ENCODE peak calls at places on chromosomes 11 and 22, in seven cellular contexts. One of them, this sample, is unnamed.

GRCh38 chr11:87897921-87898320 is 277.3 kb downstream of the RAB38 start:
- DNase-seq in cardiac fibroblast: no peak
- DNase-seq in gastrocnemius medialis: no peak
- DNase-seq in A549: no peak
- DNase-seq in mesendoderm: no peak
- DNase-seq in CD8-positive, alpha-beta memory T cell: no peak
- DNase-seq in brain microvascular endothelial cell: no peak
- DNase-seq in this sample: no peak

GRCh38 chr11:92838655-92839334 is 130.7 kb upstream of the MTNR1B start:
- DNase-seq in cardiac fibroblast: no peak
- DNase-seq in gastrocnemius medialis: no peak
- DNase-seq in A549: no peak
- DNase-seq in mesendoderm: peak
- DNase-seq in CD8-positive, alpha-beta memory T cell: no peak
- DNase-seq in brain microvascular endothelial cell: peak
- DNase-seq in this sample: no peak

GRCh38 chr11:121091492-121092179 is 9.4 kb upstream of the TECTA start:
- DNase-seq in cardiac fibroblast: no peak
- DNase-seq in gastrocnemius medialis: no peak
- DNase-seq in A549: no peak
- DNase-seq in mesendoderm: no peak
- DNase-seq in CD8-positive, alpha-beta memory T cell: no peak
- DNase-seq in brain microvascular endothelial cell: no peak
- DNase-seq in this sample: no peak

GRCh38 chr11:3217751-3218482 is 696 bp downstream of the MRGPRG start:
- DNase-seq in cardiac fibroblast: no peak
- DNase-seq in gastrocnemius medialis: peak
- DNase-seq in A549: no peak
- DNase-seq in mesendoderm: no peak
- DNase-seq in CD8-positive, alpha-beta memory T cell: no peak
- DNase-seq in brain microvascular endothelial cell: no peak
- DNase-seq in this sample: no peak

GRCh38 chr11:121543981-121544380 is 91.2 kb upstream of the SORL1-AS1 start:
- DNase-seq in cardiac fibroblast: no peak
- DNase-seq in gastrocnemius medialis: no peak
- DNase-seq in A549: no peak
- DNase-seq in mesendoderm: no peak
- DNase-seq in CD8-positive, alpha-beta memory T cell: no peak
- DNase-seq in brain microvascular endothelial cell: no peak
- DNase-seq in this sample: no peak

GRCh38 chr11:6327806-6328205 is 7.5 kb upstream of the CAVIN3 start:
- DNase-seq in cardiac fibroblast: no peak
- DNase-seq in gastrocnemius medialis: no peak
- DNase-seq in A549: no peak
- DNase-seq in mesendoderm: no peak
- DNase-seq in CD8-positive, alpha-beta memory T cell: no peak
- DNase-seq in brain microvascular endothelial cell: no peak
- DNase-seq in this sample: no peak

GRCh38 chr11:111913997-111914396 is 1.5 kb downstream of the HSPB2 start:
- DNase-seq in cardiac fibroblast: peak
- DNase-seq in gastrocnemius medialis: peak
- DNase-seq in A549: no peak
- DNase-seq in mesendoderm: no peak
- DNase-seq in CD8-positive, alpha-beta memory T cell: no peak
- DNase-seq in brain microvascular endothelial cell: peak
- DNase-seq in this sample: peak

GRCh38 chr11:99773646-99774045 is 752.9 kb downstream of the CNTN5 start:
- DNase-seq in cardiac fibroblast: peak
- DNase-seq in gastrocnemius medialis: no peak
- DNase-seq in A549: peak
- DNase-seq in mesendoderm: peak
- DNase-seq in CD8-positive, alpha-beta memory T cell: no peak
- DNase-seq in brain microvascular endothelial cell: peak
- DNase-seq in this sample: no peak

GRCh38 chr11:128733440-128734115 is 39.7 kb downstream of the FLI1 start:
- DNase-seq in cardiac fibroblast: no peak
- DNase-seq in gastrocnemius medialis: no peak
- DNase-seq in A549: no peak
- DNase-seq in mesendoderm: peak
- DNase-seq in CD8-positive, alpha-beta memory T cell: no peak
- DNase-seq in brain microvascular endothelial cell: peak
- DNase-seq in this sample: no peak

GRCh38 chr11:21976210-21976609 is 216.7 kb upstream of the ANO5 start:
- DNase-seq in cardiac fibroblast: no peak
- DNase-seq in gastrocnemius medialis: no peak
- DNase-seq in A549: no peak
- DNase-seq in mesendoderm: no peak
- DNase-seq in CD8-positive, alpha-beta memory T cell: no peak
- DNase-seq in brain microvascular endothelial cell: no peak
- DNase-seq in this sample: no peak

GRCh38 chr22:27918351-27919221 is 470 bp downstream of the PITPNB start:
- DNase-seq in cardiac fibroblast: peak
- DNase-seq in gastrocnemius medialis: peak
- DNase-seq in A549: peak
- DNase-seq in mesendoderm: peak
- DNase-seq in CD8-positive, alpha-beta memory T cell: peak
- DNase-seq in brain microvascular endothelial cell: peak
- DNase-seq in this sample: peak

GRCh38 chr11:63813035-63813562 is at the start of gene SPINDOC:
- DNase-seq in cardiac fibroblast: peak
- DNase-seq in gastrocnemius medialis: peak
- DNase-seq in A549: peak
- DNase-seq in mesendoderm: peak
- DNase-seq in CD8-positive, alpha-beta memory T cell: peak
- DNase-seq in brain microvascular endothelial cell: peak
- DNase-seq in this sample: no peak

GRCh38 chr11:58927393-58928081 is 11.8 kb upstream of the GLYATL1 start:
- DNase-seq in cardiac fibroblast: peak
- DNase-seq in gastrocnemius medialis: no peak
- DNase-seq in A549: no peak
- DNase-seq in mesendoderm: peak
- DNase-seq in CD8-positive, alpha-beta memory T cell: no peak
- DNase-seq in brain microvascular endothelial cell: no peak
- DNase-seq in this sample: no peak

GRCh38 chr22:20268350-20269012 is 363 bp upstream of the RTN4R start:
- DNase-seq in cardiac fibroblast: peak
- DNase-seq in gastrocnemius medialis: peak
- DNase-seq in A549: peak
- DNase-seq in mesendoderm: peak
- DNase-seq in CD8-positive, alpha-beta memory T cell: peak
- DNase-seq in brain microvascular endothelial cell: no peak
- DNase-seq in this sample: no peak

GRCh38 chr22:43385770-43386641 is 25.8 kb upstream of the MPPED1 start:
- DNase-seq in cardiac fibroblast: peak
- DNase-seq in gastrocnemius medialis: peak
- DNase-seq in A549: peak
- DNase-seq in mesendoderm: peak
- DNase-seq in CD8-positive, alpha-beta memory T cell: peak
- DNase-seq in brain microvascular endothelial cell: peak
- DNase-seq in this sample: peak

GRCh38 chr11:130413383-130414106 is 14.9 kb downstream of the ADAMTS8 start:
- DNase-seq in cardiac fibroblast: peak
- DNase-seq in gastrocnemius medialis: no peak
- DNase-seq in A549: peak
- DNase-seq in mesendoderm: no peak
- DNase-seq in CD8-positive, alpha-beta memory T cell: no peak
- DNase-seq in brain microvascular endothelial cell: peak
- DNase-seq in this sample: no peak

GRCh38 chr11:67633758-67634365 is 4.1 kb upstream of the NUDT8 start:
- DNase-seq in cardiac fibroblast: no peak
- DNase-seq in gastrocnemius medialis: no peak
- DNase-seq in A549: no peak
- DNase-seq in mesendoderm: no peak
- DNase-seq in CD8-positive, alpha-beta memory T cell: no peak
- DNase-seq in brain microvascular endothelial cell: no peak
- DNase-seq in this sample: no peak

DNA sequence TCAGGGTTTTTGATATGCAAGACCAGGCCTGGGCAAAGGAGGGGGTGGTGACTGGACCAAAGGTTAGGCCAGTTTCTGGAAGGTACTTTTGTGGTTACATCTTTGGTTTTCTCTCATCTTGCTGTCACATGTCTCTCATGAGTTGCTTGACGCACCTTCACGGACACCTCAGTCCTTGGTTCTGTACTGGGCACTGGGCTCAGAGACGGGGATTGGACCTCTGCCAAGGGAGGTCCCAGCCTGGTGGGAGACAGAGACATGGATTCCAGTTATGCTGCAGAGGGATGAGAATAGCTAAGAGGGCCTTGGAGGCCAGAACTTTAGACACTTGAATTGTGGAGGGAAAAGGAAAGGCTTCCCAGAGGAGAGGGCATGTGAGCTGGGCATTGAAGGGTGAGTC is 1.7 kb downstream of the USP35 start:
- DNase-seq in cardiac fibroblast: no peak
- DNase-seq in gastrocnemius medialis: no peak
- DNase-seq in A549: no peak
- DNase-seq in mesendoderm: no peak
- DNase-seq in CD8-positive, alpha-beta memory T cell: no peak
- DNase-seq in brain microvascular endothelial cell: no peak
- DNase-seq in this sample: no peak
- H3K4me3 ChIP-seq in cardiac fibroblast: no peak
- H3K4me3 ChIP-seq in gastrocnemius medialis: no peak
- H3K4me3 ChIP-seq in A549: no peak
- H3K4me3 ChIP-seq in mesendoderm: no peak
- H3K4me3 ChIP-seq in CD8-positive, alpha-beta memory T cell: no peak
- H3K4me3 ChIP-seq in brain microvascular endothelial cell: no peak
- H3K4me3 ChIP-seq in this sample: peak

DNA sequence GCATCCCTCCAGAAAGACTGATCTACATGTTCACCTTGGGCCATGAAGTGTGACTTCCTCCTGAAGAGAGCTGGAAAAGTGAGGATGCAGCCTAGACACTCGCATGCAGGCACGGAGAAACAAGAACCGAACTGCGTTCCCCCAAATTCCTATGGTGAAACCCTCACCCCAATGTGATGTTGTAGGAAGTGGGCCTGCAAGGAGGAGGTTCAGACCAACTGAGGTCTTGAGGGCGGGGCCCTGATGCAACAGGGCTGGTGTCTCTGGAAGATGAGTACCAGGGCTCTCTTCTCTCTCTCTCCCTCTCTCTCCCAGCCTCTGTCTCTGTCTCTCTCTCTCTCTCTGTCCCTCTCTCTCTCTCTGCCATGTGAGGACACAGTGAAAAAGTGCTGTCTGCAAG is 501.1 kb downstream of the BRD1 start:
- DNase-seq in cardiac fibroblast: no peak
- DNase-seq in gastrocnemius medialis: no peak
- DNase-seq in A549: no peak
- DNase-seq in mesendoderm: no peak
- DNase-seq in CD8-positive, alpha-beta memory T cell: no peak
- DNase-seq in brain microvascular endothelial cell: no peak
- DNase-seq in this sample: no peak
- H3K4me3 ChIP-seq in cardiac fibroblast: no peak
- H3K4me3 ChIP-seq in gastrocnemius medialis: no peak
- H3K4me3 ChIP-seq in A549: no peak
- H3K4me3 ChIP-seq in mesendoderm: no peak
- H3K4me3 ChIP-seq in CD8-positive, alpha-beta memory T cell: no peak
- H3K4me3 ChIP-seq in brain microvascular endothelial cell: no peak
- H3K4me3 ChIP-seq in this sample: no peak

GRCh38 chr11:85756401-85757200 is 54.3 kb downstream of the SYTL2 start:
- DNase-seq in cardiac fibroblast: no peak
- DNase-seq in gastrocnemius medialis: no peak
- DNase-seq in A549: no peak
- DNase-seq in mesendoderm: no peak
- DNase-seq in CD8-positive, alpha-beta memory T cell: peak
- DNase-seq in brain microvascular endothelial cell: no peak
- DNase-seq in this sample: no peak

GRCh38 chr11:85759915-85760314 is 51.0 kb downstream of the SYTL2 start:
- DNase-seq in cardiac fibroblast: peak
- DNase-seq in gastrocnemius medialis: no peak
- DNase-seq in A549: peak
- DNase-seq in mesendoderm: peak
- DNase-seq in CD8-positive, alpha-beta memory T cell: no peak
- DNase-seq in brain microvascular endothelial cell: peak
- DNase-seq in this sample: no peak

GRCh38 chr11:85755285-85755684 is 55.7 kb downstream of the SYTL2 start:
- DNase-seq in cardiac fibroblast: no peak
- DNase-seq in gastrocnemius medialis: no peak
- DNase-seq in A549: no peak
- DNase-seq in mesendoderm: no peak
- DNase-seq in CD8-positive, alpha-beta memory T cell: no peak
- DNase-seq in brain microvascular endothelial cell: no peak
- DNase-seq in this sample: no peak

GRCh38 chr11:85758480-85759039 is 52.4 kb downstream of the SYTL2 start:
- DNase-seq in cardiac fibroblast: no peak
- DNase-seq in gastrocnemius medialis: no peak
- DNase-seq in A549: no peak
- DNase-seq in mesendoderm: no peak
- DNase-seq in CD8-positive, alpha-beta memory T cell: no peak
- DNase-seq in brain microvascular endothelial cell: no peak
- DNase-seq in this sample: no peak

DNA sequence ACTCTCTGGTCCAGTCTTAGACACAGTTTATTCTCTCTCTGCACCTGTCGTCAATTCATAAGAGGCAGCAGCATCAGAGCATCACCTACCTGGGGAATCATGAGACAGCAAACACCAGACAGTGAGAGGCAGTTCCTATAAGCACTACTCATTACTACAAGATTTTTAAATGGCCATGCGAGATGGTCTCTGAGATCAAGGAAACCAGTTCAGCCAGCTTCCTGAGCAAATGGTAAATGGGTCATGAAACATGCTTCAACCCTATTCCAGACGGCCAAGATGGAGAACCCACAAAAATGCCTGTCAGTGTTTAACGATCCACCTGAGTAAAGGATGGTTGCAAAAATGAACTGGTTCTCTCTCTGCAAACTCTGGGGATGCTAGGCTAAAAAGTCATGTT is 52.9 kb downstream of the SYTL2 start:
- DNase-seq in cardiac fibroblast: no peak
- DNase-seq in gastrocnemius medialis: no peak
- DNase-seq in A549: no peak
- DNase-seq in mesendoderm: no peak
- DNase-seq in CD8-positive, alpha-beta memory T cell: no peak
- DNase-seq in brain microvascular endothelial cell: no peak
- DNase-seq in this sample: no peak
- H3K4me3 ChIP-seq in cardiac fibroblast: no peak
- H3K4me3 ChIP-seq in gastrocnemius medialis: no peak
- H3K4me3 ChIP-seq in A549: no peak
- H3K4me3 ChIP-seq in mesendoderm: no peak
- H3K4me3 ChIP-seq in CD8-positive, alpha-beta memory T cell: no peak
- H3K4me3 ChIP-seq in brain microvascular endothelial cell: no peak
- H3K4me3 ChIP-seq in this sample: no peak

GRCh38 chr22:37639070-37639760 is at the start of gene SH3BP1:
- DNase-seq in cardiac fibroblast: peak
- DNase-seq in gastrocnemius medialis: no peak
- DNase-seq in A549: no peak
- DNase-seq in mesendoderm: peak
- DNase-seq in CD8-positive, alpha-beta memory T cell: peak
- DNase-seq in brain microvascular endothelial cell: no peak
- DNase-seq in this sample: no peak

GRCh38 chr22:37639771-37640590 is 512 bp downstream of the SH3BP1 start:
- DNase-seq in cardiac fibroblast: no peak
- DNase-seq in gastrocnemius medialis: no peak
- DNase-seq in A549: no peak
- DNase-seq in mesendoderm: peak
- DNase-seq in CD8-positive, alpha-beta memory T cell: no peak
- DNase-seq in brain microvascular endothelial cell: no peak
- DNase-seq in this sample: no peak

GRCh38 chr22:37643225-37643847 is 3.9 kb downstream of the SH3BP1 start:
- DNase-seq in cardiac fibroblast: peak
- DNase-seq in gastrocnemius medialis: peak
- DNase-seq in A549: peak
- DNase-seq in mesendoderm: peak
- DNase-seq in CD8-positive, alpha-beta memory T cell: peak
- DNase-seq in brain microvascular endothelial cell: peak
- DNase-seq in this sample: peak

GRCh38 chr22:37640591-37641250 is 1.3 kb downstream of the SH3BP1 start:
- DNase-seq in cardiac fibroblast: no peak
- DNase-seq in gastrocnemius medialis: no peak
- DNase-seq in A549: no peak
- DNase-seq in mesendoderm: no peak
- DNase-seq in CD8-positive, alpha-beta memory T cell: no peak
- DNase-seq in brain microvascular endothelial cell: no peak
- DNase-seq in this sample: no peak

GRCh38 chr22:37641251-37641949 is 1.9 kb downstream of the SH3BP1 start:
- DNase-seq in cardiac fibroblast: no peak
- DNase-seq in gastrocnemius medialis: no peak
- DNase-seq in A549: no peak
- DNase-seq in mesendoderm: no peak
- DNase-seq in CD8-positive, alpha-beta memory T cell: no peak
- DNase-seq in brain microvascular endothelial cell: no peak
- DNase-seq in this sample: no peak
- H3K4me3 ChIP-seq in cardiac fibroblast: no peak
- H3K4me3 ChIP-seq in gastrocnemius medialis: no peak
- H3K4me3 ChIP-seq in A549: no peak
- H3K4me3 ChIP-seq in mesendoderm: no peak
- H3K4me3 ChIP-seq in CD8-positive, alpha-beta memory T cell: peak
- H3K4me3 ChIP-seq in brain microvascular endothelial cell: no peak
- H3K4me3 ChIP-seq in this sample: no peak

This sample was measured in thoracic aorta.